ENCODE peak calls at places on chromosomes 3 and 15, in eight cellular contexts. One of them, this sample, is unnamed.

GRCh38 chr15:92149469-92149868 is 244.2 kb upstream of the ST8SIA2 start:
- DNase-seq in GM04503: no peak
- DNase-seq in RPMI7951: no peak
- DNase-seq in GM23248: peak; percentile 52
- DNase-seq in HT1080: no peak
- DNase-seq in H4: no peak
- DNase-seq in stimulated activated effector memory CD8-positive, alpha-beta T cell treated with anti-CD3 and anti-CD28 coated beads, Interleukin-12 subunit alpha, Interleukin-12 subunit beta, amount 100 ng/mL, for 72 hours: no peak
- DNase-seq in brain microvascular endothelial cell: no peak
- DNase-seq in this sample: no peak

GRCh38 chr3:26647078-26647477 is 24.5 kb downstream of the LRRC3B start:
- DNase-seq in GM23248: no peak
- DNase-seq in brain microvascular endothelial cell: no peak
- DNase-seq in H4: peak; percentile 5
- DNase-seq in HT1080: peak; percentile 45
- DNase-seq in GM04503: no peak
- DNase-seq in stimulated activated effector memory CD8-positive, alpha-beta T cell treated with anti-CD3 and anti-CD28 coated beads, Interleukin-12 subunit alpha, Interleukin-12 subunit beta, amount 100 ng/mL, for 72 hours: no peak
- DNase-seq in RPMI7951: no peak
- DNase-seq in this sample: no peak

GRCh38 chr3:10344147-10344943 is 23.4 kb upstream of the SEC13 start:
- DNase-seq in GM04503: no peak
- DNase-seq in brain microvascular endothelial cell: no peak
- DNase-seq in GM23248: peak; percentile 49
- DNase-seq in stimulated activated effector memory CD8-positive, alpha-beta T cell treated with anti-CD3 and anti-CD28 coated beads, Interleukin-12 subunit alpha, Interleukin-12 subunit beta, amount 100 ng/mL, for 72 hours: peak; percentile 38
- DNase-seq in RPMI7951: no peak
- DNase-seq in H4: no peak
- DNase-seq in HT1080: no peak
- DNase-seq in this sample: peak; percentile 15

GRCh38 chr3:176579741-176580185 is 617.5 kb downstream of the TBL1XR1 start:
- DNase-seq in GM23248: peak; percentile 70
- DNase-seq in stimulated activated effector memory CD8-positive, alpha-beta T cell treated with anti-CD3 and anti-CD28 coated beads, Interleukin-12 subunit alpha, Interleukin-12 subunit beta, amount 100 ng/mL, for 72 hours: no peak
- DNase-seq in HT1080: peak; percentile 63
- DNase-seq in RPMI7951: no peak
- DNase-seq in brain microvascular endothelial cell: no peak
- DNase-seq in H4: no peak
- DNase-seq in GM04503: peak; percentile 40
- DNase-seq in this sample: no peak

GRCh38 chr3:139764936-139765335 is 87.2 kb upstream of the NMNAT3 start:
- DNase-seq in HT1080: peak; percentile 99
- DNase-seq in stimulated activated effector memory CD8-positive, alpha-beta T cell treated with anti-CD3 and anti-CD28 coated beads, Interleukin-12 subunit alpha, Interleukin-12 subunit beta, amount 100 ng/mL, for 72 hours: no peak
- DNase-seq in GM23248: peak; percentile 70
- DNase-seq in RPMI7951: peak; percentile 98
- DNase-seq in GM04503: peak; percentile 29
- DNase-seq in H4: peak; percentile 80
- DNase-seq in brain microvascular endothelial cell: peak; percentile 98
- DNase-seq in this sample: peak; percentile 91

GRCh38 chr15:74432271-74432967 is 1.3 kb downstream of the SEMA7A start:
- DNase-seq in GM04503: no peak
- DNase-seq in RPMI7951: no peak
- DNase-seq in stimulated activated effector memory CD8-positive, alpha-beta T cell treated with anti-CD3 and anti-CD28 coated beads, Interleukin-12 subunit alpha, Interleukin-12 subunit beta, amount 100 ng/mL, for 72 hours: no peak
- DNase-seq in HT1080: no peak
- DNase-seq in H4: no peak
- DNase-seq in brain microvascular endothelial cell: no peak
- DNase-seq in GM23248: peak; percentile 44
- DNase-seq in this sample: no peak

GRCh38 chr3:157082305-157082981 is 77.5 kb downstream of the CCNL1 start:
- DNase-seq in GM04503: peak; percentile 63
- DNase-seq in RPMI7951: peak; percentile 73
- DNase-seq in brain microvascular endothelial cell: peak; percentile 45
- DNase-seq in GM23248: peak; percentile 95
- DNase-seq in HT1080: peak; percentile 93
- DNase-seq in H4: peak; percentile 51
- DNase-seq in stimulated activated effector memory CD8-positive, alpha-beta T cell treated with anti-CD3 and anti-CD28 coated beads, Interleukin-12 subunit alpha, Interleukin-12 subunit beta, amount 100 ng/mL, for 72 hours: no peak
- DNase-seq in this sample: peak; percentile 88

GRCh38 chr3:124627501-124627908 is 102.7 kb upstream of the UMPS start:
- DNase-seq in HT1080: no peak
- DNase-seq in GM23248: no peak
- DNase-seq in brain microvascular endothelial cell: peak; percentile 56
- DNase-seq in stimulated activated effector memory CD8-positive, alpha-beta T cell treated with anti-CD3 and anti-CD28 coated beads, Interleukin-12 subunit alpha, Interleukin-12 subunit beta, amount 100 ng/mL, for 72 hours: no peak
- DNase-seq in H4: no peak
- DNase-seq in GM04503: no peak
- DNase-seq in RPMI7951: no peak
- DNase-seq in this sample: no peak

GRCh38 chr3:45554001-45554691 is 40.4 kb upstream of the LIMD1 start:
- DNase-seq in H4: peak; percentile 13
- DNase-seq in GM23248: no peak
- DNase-seq in stimulated activated effector memory CD8-positive, alpha-beta T cell treated with anti-CD3 and anti-CD28 coated beads, Interleukin-12 subunit alpha, Interleukin-12 subunit beta, amount 100 ng/mL, for 72 hours: no peak
- DNase-seq in GM04503: no peak
- DNase-seq in HT1080: peak; percentile 15
- DNase-seq in RPMI7951: peak; percentile 94
- DNase-seq in brain microvascular endothelial cell: no peak
- DNase-seq in this sample: no peak